ENCODE peak calls at places on chromosome 22, in five cellular contexts. One of them, this sample, is unnamed.

GRCh38 chr22:48855593-48856307 is 971.9 kb downstream of the BRD1 start:
- DNase-seq in SK-N-SH: no peak
- DNase-seq in GM23338: no peak
- DNase-seq in OCI-LY7: no peak
- DNase-seq in MM.1S: no peak
- DNase-seq in this sample: no peak

GRCh38 chr22:32333769-32334639 is 23.7 kb upstream of the RFPL3 start:
- DNase-seq in SK-N-SH: no peak
- DNase-seq in GM23338: no peak
- DNase-seq in OCI-LY7: no peak
- DNase-seq in MM.1S: no peak
- DNase-seq in this sample: no peak

GRCh38 chr22:21752276-21752675 is 16.7 kb upstream of the YPEL1 start:
- DNase-seq in SK-N-SH: no peak
- DNase-seq in GM23338: no peak
- DNase-seq in OCI-LY7: no peak
- DNase-seq in MM.1S: no peak
- DNase-seq in this sample: no peak

GRCh38 chr22:23218867-23219251 is 38.5 kb downstream of the BCR start:
- DNase-seq in SK-N-SH: peak; percentile 60
- DNase-seq in GM23338: peak; percentile 70
- DNase-seq in OCI-LY7: peak; percentile 66
- DNase-seq in MM.1S: no peak
- DNase-seq in this sample: no peak

GRCh38 chr22:27972732-27973698 is 54.0 kb upstream of the PITPNB start:
- DNase-seq in SK-N-SH: no peak
- DNase-seq in GM23338: no peak
- DNase-seq in OCI-LY7: no peak
- DNase-seq in MM.1S: no peak
- DNase-seq in this sample: peak; percentile 7

GRCh38 chr22:30885591-30885990 is 83.0 kb downstream of the MORC2 start:
- DNase-seq in SK-N-SH: no peak
- DNase-seq in GM23338: no peak
- DNase-seq in OCI-LY7: no peak
- DNase-seq in MM.1S: no peak
- DNase-seq in this sample: no peak

GRCh38 chr22:49077586-49077985 is 750.1 kb downstream of the BRD1 start:
- DNase-seq in SK-N-SH: no peak
- DNase-seq in GM23338: no peak
- DNase-seq in OCI-LY7: no peak
- DNase-seq in MM.1S: no peak
- DNase-seq in this sample: no peak

GRCh38 chr22:24510694-24511625 is 15.8 kb downstream of the UPB1 start:
- DNase-seq in SK-N-SH: no peak
- DNase-seq in GM23338: no peak
- DNase-seq in OCI-LY7: peak; percentile 70
- DNase-seq in MM.1S: no peak
- DNase-seq in this sample: no peak

GRCh38 chr22:30444632-30445437 is 19.3 kb downstream of the MTFP1 start:
- DNase-seq in SK-N-SH: peak; percentile 86
- DNase-seq in GM23338: peak; percentile 89
- DNase-seq in OCI-LY7: peak; percentile 76
- DNase-seq in MM.1S: peak; percentile 53
- DNase-seq in this sample: peak; percentile 65

GRCh38 chr22:33811686-33812085 is 108.6 kb downstream of the LARGE1 start:
- DNase-seq in SK-N-SH: no peak
- DNase-seq in GM23338: peak; percentile 24
- DNase-seq in OCI-LY7: no peak
- DNase-seq in MM.1S: no peak
- DNase-seq in this sample: no peak

GRCh38 chr22:23230348-23231068 is 50.2 kb downstream of the BCR start:
- DNase-seq in SK-N-SH: no peak
- DNase-seq in GM23338: peak; percentile 76
- DNase-seq in OCI-LY7: no peak
- DNase-seq in MM.1S: no peak
- DNase-seq in this sample: no peak

GRCh38 chr22:28670691-28671261 is 8.9 kb downstream of the TTC28 start:
- DNase-seq in SK-N-SH: no peak
- DNase-seq in GM23338: no peak
- DNase-seq in OCI-LY7: no peak
- DNase-seq in MM.1S: no peak
- DNase-seq in this sample: peak; percentile 16

GRCh38 chr22:37750596-37751162 is 53.8 kb downstream of the TRIOBP start:
- DNase-seq in SK-N-SH: no peak
- DNase-seq in GM23338: no peak
- DNase-seq in OCI-LY7: no peak
- DNase-seq in MM.1S: no peak
- DNase-seq in this sample: no peak

GRCh38 chr22:36037102-36037758 is 8.6 kb upstream of the RBFOX2 start:
- DNase-seq in SK-N-SH: no peak
- DNase-seq in GM23338: no peak
- DNase-seq in OCI-LY7: no peak
- DNase-seq in MM.1S: no peak
- DNase-seq in this sample: no peak

GRCh38 chr22:32265882-32266767 is 11.0 kb upstream of the SLC5A4 start:
- DNase-seq in SK-N-SH: peak; percentile 80
- DNase-seq in GM23338: peak; percentile 89
- DNase-seq in OCI-LY7: peak; percentile 60
- DNase-seq in MM.1S: peak; percentile 72
- DNase-seq in this sample: peak; percentile 67

GRCh38 chr22:22772883-22773282 is 114.7 kb upstream of the IGLL5 start:
- DNase-seq in SK-N-SH: no peak
- DNase-seq in GM23338: no peak
- DNase-seq in OCI-LY7: no peak
- DNase-seq in MM.1S: no peak
- DNase-seq in this sample: no peak

GRCh38 chr22:19106886-19107729 is 15.1 kb downstream of the DGCR2 start:
- DNase-seq in SK-N-SH: no peak
- DNase-seq in GM23338: no peak
- DNase-seq in OCI-LY7: no peak
- DNase-seq in MM.1S: no peak
- DNase-seq in this sample: no peak

GRCh38 chr22:49307071-49307830 is 520.4 kb downstream of the BRD1 start:
- DNase-seq in SK-N-SH: no peak
- DNase-seq in GM23338: no peak
- DNase-seq in OCI-LY7: peak; percentile 29
- DNase-seq in MM.1S: no peak
- DNase-seq in this sample: no peak

DNA sequence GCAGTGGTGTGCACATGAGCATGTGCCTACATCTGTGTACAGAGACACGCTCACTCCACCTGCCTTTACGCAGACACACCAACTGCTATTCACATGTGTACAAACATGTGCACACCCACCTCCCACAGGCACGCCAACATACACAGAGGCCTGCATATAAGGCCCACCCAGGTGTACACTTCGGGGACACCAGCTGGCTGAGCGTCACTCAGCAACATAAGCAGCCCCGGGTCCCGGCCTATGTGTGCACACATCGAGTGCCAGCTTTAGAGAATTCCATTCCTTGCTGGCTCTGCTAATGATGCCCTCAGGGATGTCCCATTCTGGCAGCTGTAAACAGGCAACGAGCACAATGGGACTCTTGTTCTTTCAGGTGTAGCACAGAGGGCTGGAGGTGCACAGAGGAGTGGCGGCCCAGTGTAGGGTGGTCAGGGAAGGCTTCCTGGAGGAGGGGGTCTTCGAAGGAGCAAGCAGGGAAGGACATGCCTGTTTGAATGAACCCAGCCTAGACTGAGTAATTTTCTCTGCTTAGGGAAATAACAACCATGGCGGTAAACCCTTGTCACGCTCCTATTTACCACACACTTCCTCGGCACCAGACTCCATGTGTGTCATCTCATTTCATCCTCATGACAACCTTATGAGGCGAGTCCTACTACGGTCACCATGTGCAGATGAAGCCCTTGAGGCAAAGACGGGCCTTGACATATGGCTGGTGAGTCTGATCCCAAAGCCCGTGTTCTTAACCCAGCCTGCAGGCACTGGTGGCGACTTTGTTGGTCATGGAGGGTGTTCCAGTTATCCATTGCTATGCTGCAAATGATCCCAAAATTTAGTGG is 35.1 kb downstream of the RPL3 start:
- DNase-seq in SK-N-SH: no peak
- DNase-seq in GM23338: no peak
- DNase-seq in OCI-LY7: no peak
- DNase-seq in MM.1S: no peak
- DNase-seq in this sample: peak; percentile 58
- TF ChIP-seq EZH2phosphoT487 in SK-N-SH: no peak
- TF ChIP-seq EZH2phosphoT487 in GM23338: no peak
- TF ChIP-seq EZH2phosphoT487 in OCI-LY7: no peak
- TF ChIP-seq EZH2phosphoT487 in MM.1S: no peak
- TF ChIP-seq EZH2phosphoT487 in this sample: no peak

GRCh38 chr22:42848941-42849340 is 8.1 kb downstream of the ARFGAP3 start:
- DNase-seq in SK-N-SH: no peak
- DNase-seq in GM23338: no peak
- DNase-seq in OCI-LY7: no peak
- DNase-seq in MM.1S: no peak
- DNase-seq in this sample: no peak
- H2AFZ ChIP-seq in SK-N-SH: no peak overlapping the region
- H2AFZ ChIP-seq in GM23338: no peak overlapping the region
- H2AFZ ChIP-seq in OCI-LY7: no peak overlapping the region
- H2AFZ ChIP-seq in MM.1S: no peak overlapping the region
- H2AFZ ChIP-seq in this sample: no peak overlapping the region

DNA sequence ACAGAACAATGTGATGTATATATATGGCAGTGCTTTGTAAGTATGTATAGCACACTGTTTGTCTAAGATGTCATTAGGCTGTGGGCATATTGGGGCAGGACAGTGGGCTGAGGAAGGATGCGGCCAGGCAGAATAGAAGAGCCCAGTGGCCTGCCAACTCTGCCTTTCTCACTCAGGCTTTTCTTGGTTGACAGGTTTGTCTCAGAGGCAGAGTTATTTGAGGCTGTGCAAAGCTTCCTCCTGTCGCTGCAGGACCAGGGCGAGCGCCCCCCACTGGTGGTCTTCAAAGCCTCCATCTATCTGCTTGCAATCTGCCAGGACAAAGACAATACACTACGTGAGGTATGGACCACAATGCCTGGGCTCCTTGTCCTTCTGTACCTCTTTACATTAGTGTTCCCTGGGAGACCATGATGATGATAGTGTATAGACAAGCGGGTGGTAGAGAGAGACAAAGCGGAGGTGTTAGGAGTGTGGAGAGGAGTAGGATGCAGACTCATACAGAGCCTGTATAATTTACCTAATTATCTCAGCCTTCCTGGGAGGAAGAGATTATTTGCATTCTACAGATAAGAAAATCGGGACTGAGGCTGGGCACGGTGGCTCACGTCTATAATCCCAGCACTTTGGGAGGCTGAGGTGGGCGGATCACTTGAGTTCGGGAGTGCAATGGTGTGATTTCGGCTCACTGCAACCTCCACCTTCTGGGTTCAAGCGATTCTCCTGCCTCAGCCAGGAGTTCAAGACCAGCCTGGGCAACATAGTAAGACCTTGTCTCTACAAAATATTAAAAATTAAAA is 37.3 kb upstream of the CCDC134 start:
- DNase-seq in SK-N-SH: no peak
- DNase-seq in GM23338: peak; percentile 94
- DNase-seq in OCI-LY7: peak; percentile 72
- DNase-seq in MM.1S: peak; percentile 61
- DNase-seq in this sample: peak; percentile 5
- TF ChIP-seq EZH2phosphoT487 in SK-N-SH: no peak
- TF ChIP-seq EZH2phosphoT487 in GM23338: no peak
- TF ChIP-seq EZH2phosphoT487 in OCI-LY7: no peak
- TF ChIP-seq EZH2phosphoT487 in MM.1S: no peak
- TF ChIP-seq EZH2phosphoT487 in this sample: no peak

GRCh38 chr22:44890416-44891292 is 119.2 kb downstream of the PHF21B start:
- DNase-seq in SK-N-SH: no peak
- DNase-seq in GM23338: no peak
- DNase-seq in OCI-LY7: no peak
- DNase-seq in MM.1S: no peak
- DNase-seq in this sample: no peak

GRCh38 chr22:44888491-44888941 is 121.3 kb downstream of the PHF21B start:
- DNase-seq in SK-N-SH: no peak
- DNase-seq in GM23338: peak; percentile 56
- DNase-seq in OCI-LY7: no peak
- DNase-seq in MM.1S: no peak
- DNase-seq in this sample: no peak

GRCh38 chr22:44887941-44888366 is 121.9 kb downstream of the PHF21B start:
- DNase-seq in SK-N-SH: peak; percentile 54
- DNase-seq in GM23338: no peak
- DNase-seq in OCI-LY7: no peak
- DNase-seq in MM.1S: no peak
- DNase-seq in this sample: no peak

GRCh38 chr22:44891293-44891747 is 118.5 kb downstream of the PHF21B start:
- DNase-seq in SK-N-SH: no peak
- DNase-seq in GM23338: no peak
- DNase-seq in OCI-LY7: no peak
- DNase-seq in MM.1S: no peak
- DNase-seq in this sample: no peak

GRCh38 chr22:44889233-44889878 is 120.4 kb downstream of the PHF21B start:
- DNase-seq in SK-N-SH: peak; percentile 62
- DNase-seq in GM23338: peak; percentile 52
- DNase-seq in OCI-LY7: no peak
- DNase-seq in MM.1S: no peak
- DNase-seq in this sample: no peak
- H2AFZ ChIP-seq in SK-N-SH: no peak overlapping the region
- H2AFZ ChIP-seq in GM23338: no peak overlapping the region
- H2AFZ ChIP-seq in OCI-LY7: no peak overlapping the region
- H2AFZ ChIP-seq in MM.1S: peak overlapping the region; percentile 31
- H2AFZ ChIP-seq in this sample: no peak overlapping the region

DNA sequence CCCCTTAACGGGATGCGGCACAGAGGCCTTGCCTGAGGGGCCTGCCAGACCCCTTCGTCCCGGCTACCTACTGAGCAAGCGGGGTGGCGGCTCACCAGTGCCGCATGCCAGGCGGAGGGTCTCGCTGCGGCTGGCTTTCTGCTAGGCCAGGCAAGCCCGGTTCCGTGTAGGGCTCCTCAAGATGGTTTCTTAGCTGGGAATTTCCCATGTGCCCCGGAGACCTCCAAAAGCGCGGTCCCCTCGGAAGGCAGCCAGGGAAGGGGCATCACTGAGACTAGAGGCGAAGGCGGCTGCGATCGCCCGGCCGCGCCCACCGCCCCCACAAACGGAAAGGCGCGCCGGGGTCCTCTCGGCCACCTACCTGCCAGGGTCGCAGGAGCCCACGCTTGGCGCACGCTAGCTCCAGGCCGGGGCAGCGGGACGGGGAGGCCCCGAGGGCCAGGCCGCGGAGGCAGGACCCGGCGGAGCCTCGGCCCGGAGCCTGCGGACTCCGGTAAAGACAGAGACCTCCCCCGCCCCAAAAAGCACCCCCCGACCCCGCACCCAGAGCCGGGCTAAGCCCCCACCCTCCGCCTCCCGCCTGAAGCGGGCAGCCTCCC is 23.8 kb downstream of the MICAL3 start:
- DNase-seq in SK-N-SH: peak; percentile 74
- DNase-seq in GM23338: peak; percentile 72
- DNase-seq in OCI-LY7: peak; percentile 52
- DNase-seq in MM.1S: no peak
- DNase-seq in this sample: peak; percentile 9
- TF ChIP-seq EZH2phosphoT487 in SK-N-SH: no peak
- TF ChIP-seq EZH2phosphoT487 in GM23338: no peak
- TF ChIP-seq EZH2phosphoT487 in OCI-LY7: no peak
- TF ChIP-seq EZH2phosphoT487 in MM.1S: no peak
- TF ChIP-seq EZH2phosphoT487 in this sample: no peak

This sample was measured in PC-3.